ENCODE peak calls at places on chromosome 13, in six cellular contexts. One of them, this sample, is unnamed.

GRCh38 chr13:24053505-24054251 is 106.8 kb upstream of the SPATA13 start:
- DNase-seq in NCI-H446 treated with DMSO at 0.1 percent for 48 hours: no peak
- DNase-seq in HS-5: no peak
- DNase-seq in tibial artery: no peak
- DNase-seq in activated CD8-positive, alpha-beta memory T cell treated with anti-CD3 and anti-CD28 coated beads for 4 hours: peak
- DNase-seq in lower leg skin: no peak
- DNase-seq in this sample: peak

GRCh38 chr13:66446413-66446812 is 783.7 kb downstream of the PCDH9 start:
- DNase-seq in HS-5: no peak
- DNase-seq in NCI-H446 treated with DMSO at 0.1 percent for 48 hours: no peak
- DNase-seq in lower leg skin: no peak
- DNase-seq in tibial artery: no peak
- DNase-seq in activated CD8-positive, alpha-beta memory T cell treated with anti-CD3 and anti-CD28 coated beads for 4 hours: no peak
- DNase-seq in this sample: no peak

GRCh38 chr13:97141564-97142005 is 80.5 kb upstream of the MBNL2 start:
- DNase-seq in tibial artery: peak
- DNase-seq in HS-5: peak
- DNase-seq in lower leg skin: no peak
- DNase-seq in activated CD8-positive, alpha-beta memory T cell treated with anti-CD3 and anti-CD28 coated beads for 4 hours: no peak
- DNase-seq in NCI-H446 treated with DMSO at 0.1 percent for 48 hours: peak
- DNase-seq in this sample: peak

GRCh38 chr13:40922437-40923040 is 96.6 kb downstream of the ELF1 start:
- DNase-seq in lower leg skin: no peak
- DNase-seq in NCI-H446 treated with DMSO at 0.1 percent for 48 hours: no peak
- DNase-seq in tibial artery: no peak
- DNase-seq in HS-5: no peak
- DNase-seq in activated CD8-positive, alpha-beta memory T cell treated with anti-CD3 and anti-CD28 coated beads for 4 hours: no peak
- DNase-seq in this sample: peak

GRCh38 chr13:24274452-24274971 is 34.9 kb upstream of the C1QTNF9 start:
- DNase-seq in activated CD8-positive, alpha-beta memory T cell treated with anti-CD3 and anti-CD28 coated beads for 4 hours: no peak
- DNase-seq in tibial artery: no peak
- DNase-seq in lower leg skin: no peak
- DNase-seq in HS-5: no peak
- DNase-seq in NCI-H446 treated with DMSO at 0.1 percent for 48 hours: no peak
- DNase-seq in this sample: peak

GRCh38 chr13:34750078-34750703 is 191.9 kb upstream of the NBEA start:
- DNase-seq in NCI-H446 treated with DMSO at 0.1 percent for 48 hours: no peak
- DNase-seq in lower leg skin: no peak
- DNase-seq in tibial artery: no peak
- DNase-seq in activated CD8-positive, alpha-beta memory T cell treated with anti-CD3 and anti-CD28 coated beads for 4 hours: no peak
- DNase-seq in HS-5: no peak
- DNase-seq in this sample: no peak

GRCh38 chr13:79780240-79780639 is 299.3 kb downstream of the NDFIP2 start:
- DNase-seq in HS-5: no peak
- DNase-seq in activated CD8-positive, alpha-beta memory T cell treated with anti-CD3 and anti-CD28 coated beads for 4 hours: no peak
- DNase-seq in lower leg skin: no peak
- DNase-seq in tibial artery: no peak
- DNase-seq in NCI-H446 treated with DMSO at 0.1 percent for 48 hours: no peak
- DNase-seq in this sample: no peak

GRCh38 chr13:107031691-107032090 is 463.8 kb upstream of the ARGLU1 start:
- DNase-seq in activated CD8-positive, alpha-beta memory T cell treated with anti-CD3 and anti-CD28 coated beads for 4 hours: no peak
- DNase-seq in lower leg skin: no peak
- DNase-seq in NCI-H446 treated with DMSO at 0.1 percent for 48 hours: no peak
- DNase-seq in HS-5: no peak
- DNase-seq in tibial artery: no peak
- DNase-seq in this sample: no peak

GRCh38 chr13:70016116-70016515 is 91.5 kb upstream of the ATXN8OS start:
- DNase-seq in HS-5: no peak
- DNase-seq in activated CD8-positive, alpha-beta memory T cell treated with anti-CD3 and anti-CD28 coated beads for 4 hours: no peak
- DNase-seq in tibial artery: no peak
- DNase-seq in NCI-H446 treated with DMSO at 0.1 percent for 48 hours: no peak
- DNase-seq in lower leg skin: no peak
- DNase-seq in this sample: no peak

GRCh38 chr13:101590479-101590878 is 138.0 kb downstream of the ITGBL1 start:
- DNase-seq in activated CD8-positive, alpha-beta memory T cell treated with anti-CD3 and anti-CD28 coated beads for 4 hours: no peak
- DNase-seq in lower leg skin: no peak
- DNase-seq in NCI-H446 treated with DMSO at 0.1 percent for 48 hours: no peak
- DNase-seq in tibial artery: no peak
- DNase-seq in HS-5: no peak
- DNase-seq in this sample: no peak

GRCh38 chr13:34817246-34817645 is 124.8 kb upstream of the NBEA start:
- DNase-seq in lower leg skin: no peak
- DNase-seq in NCI-H446 treated with DMSO at 0.1 percent for 48 hours: no peak
- DNase-seq in activated CD8-positive, alpha-beta memory T cell treated with anti-CD3 and anti-CD28 coated beads for 4 hours: no peak
- DNase-seq in tibial artery: no peak
- DNase-seq in HS-5: no peak
- DNase-seq in this sample: no peak

GRCh38 chr13:110250258-110250891 is 56.6 kb downstream of the COL4A1 start:
- DNase-seq in lower leg skin: peak
- DNase-seq in activated CD8-positive, alpha-beta memory T cell treated with anti-CD3 and anti-CD28 coated beads for 4 hours: no peak
- DNase-seq in HS-5: no peak
- DNase-seq in tibial artery: peak
- DNase-seq in NCI-H446 treated with DMSO at 0.1 percent for 48 hours: no peak
- DNase-seq in this sample: no peak

GRCh38 chr13:75432811-75433244 is 49.1 kb downstream of the TBC1D4 start:
- DNase-seq in HS-5: no peak
- DNase-seq in activated CD8-positive, alpha-beta memory T cell treated with anti-CD3 and anti-CD28 coated beads for 4 hours: no peak
- DNase-seq in tibial artery: no peak
- DNase-seq in NCI-H446 treated with DMSO at 0.1 percent for 48 hours: no peak
- DNase-seq in lower leg skin: no peak
- DNase-seq in this sample: no peak

GRCh38 chr13:86085890-86086289 is 286.7 kb upstream of the SLITRK6 start:
- DNase-seq in activated CD8-positive, alpha-beta memory T cell treated with anti-CD3 and anti-CD28 coated beads for 4 hours: no peak
- DNase-seq in tibial artery: no peak
- DNase-seq in HS-5: no peak
- DNase-seq in NCI-H446 treated with DMSO at 0.1 percent for 48 hours: no peak
- DNase-seq in lower leg skin: no peak
- DNase-seq in this sample: peak

GRCh38 chr13:31739226-31739625 is at the start of gene RXFP2:
- DNase-seq in NCI-H446 treated with DMSO at 0.1 percent for 48 hours: no peak
- DNase-seq in lower leg skin: no peak
- DNase-seq in HS-5: no peak
- DNase-seq in tibial artery: no peak
- DNase-seq in activated CD8-positive, alpha-beta memory T cell treated with anti-CD3 and anti-CD28 coated beads for 4 hours: no peak
- DNase-seq in this sample: no peak

GRCh38 chr13:78431328-78431727 is 172.0 kb downstream of the POU4F1 start:
- DNase-seq in NCI-H446 treated with DMSO at 0.1 percent for 48 hours: no peak
- DNase-seq in lower leg skin: no peak
- DNase-seq in tibial artery: no peak
- DNase-seq in activated CD8-positive, alpha-beta memory T cell treated with anti-CD3 and anti-CD28 coated beads for 4 hours: no peak
- DNase-seq in HS-5: no peak
- DNase-seq in this sample: no peak

GRCh38 chr13:23848019-23848418 is 41.2 kb downstream of the MIPEP start:
- DNase-seq in tibial artery: no peak
- DNase-seq in lower leg skin: no peak
- DNase-seq in HS-5: no peak
- DNase-seq in activated CD8-positive, alpha-beta memory T cell treated with anti-CD3 and anti-CD28 coated beads for 4 hours: no peak
- DNase-seq in NCI-H446 treated with DMSO at 0.1 percent for 48 hours: no peak
- DNase-seq in this sample: no peak

GRCh38 chr13:31538067-31539042 is 201.0 kb upstream of the RXFP2 start:
- DNase-seq in HS-5: no peak
- DNase-seq in NCI-H446 treated with DMSO at 0.1 percent for 48 hours: no peak
- DNase-seq in tibial artery: peak
- DNase-seq in lower leg skin: no peak
- DNase-seq in activated CD8-positive, alpha-beta memory T cell treated with anti-CD3 and anti-CD28 coated beads for 4 hours: no peak
- DNase-seq in this sample: peak

GRCh38 chr13:52345048-52345447 is 60.9 kb downstream of the THSD1 start:
- DNase-seq in NCI-H446 treated with DMSO at 0.1 percent for 48 hours: no peak
- DNase-seq in tibial artery: no peak
- DNase-seq in HS-5: no peak
- DNase-seq in lower leg skin: no peak
- DNase-seq in activated CD8-positive, alpha-beta memory T cell treated with anti-CD3 and anti-CD28 coated beads for 4 hours: no peak
- DNase-seq in this sample: no peak

GRCh38 chr13:28584873-28585317 is 74.0 kb upstream of the POMP start:
- DNase-seq in NCI-H446 treated with DMSO at 0.1 percent for 48 hours: no peak
- DNase-seq in tibial artery: no peak
- DNase-seq in activated CD8-positive, alpha-beta memory T cell treated with anti-CD3 and anti-CD28 coated beads for 4 hours: no peak
- DNase-seq in HS-5: peak
- DNase-seq in lower leg skin: no peak
- DNase-seq in this sample: no peak

GRCh38 chr13:30145709-30146367 is 161.5 kb downstream of the KATNAL1 start:
- DNase-seq in lower leg skin: no peak
- DNase-seq in activated CD8-positive, alpha-beta memory T cell treated with anti-CD3 and anti-CD28 coated beads for 4 hours: no peak
- DNase-seq in HS-5: no peak
- DNase-seq in tibial artery: no peak
- DNase-seq in NCI-H446 treated with DMSO at 0.1 percent for 48 hours: no peak
- DNase-seq in this sample: no peak

GRCh38 chr13:41694902-41695301 is 237.6 kb downstream of the RGCC start:
- DNase-seq in tibial artery: peak
- DNase-seq in lower leg skin: no peak
- DNase-seq in NCI-H446 treated with DMSO at 0.1 percent for 48 hours: peak
- DNase-seq in HS-5: peak
- DNase-seq in activated CD8-positive, alpha-beta memory T cell treated with anti-CD3 and anti-CD28 coated beads for 4 hours: no peak
- DNase-seq in this sample: peak